ENCODE peak calls at places on chromosomes 1 and 21, in four cellular contexts. V is Peyer's patch, W is ascending aorta, I is coronary artery. O is an unnamed sample.

GRCh38 chr1:106517218-106517617 is 539.3 kb upstream of the PRMT6 start:
- DNase-seq in V (no peak), W (no peak), I (no peak), O (no peak)

GRCh38 chr1:197920345-197921117 is 3.4 kb downstream of the LHX9 start:
- DNase-seq in V (no peak), W (no peak), I (no peak), O (no peak)

GRCh38 chr1:153265457-153265856 is 6.0 kb downstream of the LORICRIN start:
- DNase-seq in V (no peak), W (no peak), I (no peak), O (no peak)

GRCh38 chr1:221724931-221725605 is 16.8 kb downstream of the DUSP10 start:
- DNase-seq in V (no peak), W (no peak), I (no peak), O (no peak)

GRCh38 chr1:174939771-174940545 is 59.8 kb upstream of the CACYBP start:
- DNase-seq in V (no peak), W (no peak), I (no peak), O (no peak)

GRCh38 chr1:211695135-211695816 is 19.9 kb upstream of the NEK2 start:
- DNase-seq in V (peak; percentile 56), W (no peak), I (no peak), O (no peak)

GRCh38 chr1:25616932-25617625 is 488 bp downstream of the MAN1C1 start:
- DNase-seq in V (peak; percentile 53), W (no peak), I (no peak), O (peak; percentile 38)

GRCh38 chr1:229127301-229127700 is 143.6 kb upstream of the RAB4A start:
- DNase-seq in V (no peak), W (no peak), I (no peak), O (peak; percentile 53)

GRCh38 chr21:20551939-20552338 is 446.3 kb upstream of the NCAM2 start:
- DNase-seq in V (no peak), W (no peak), I (no peak), O (no peak)

GRCh38 chr1:186225089-186225488 is 150.0 kb downstream of the TPR start:
- DNase-seq in V (no peak), W (no peak), I (no peak), O (no peak)

GRCh38 chr1:199403421-199404116 is 623.9 kb upstream of the NR5A2 start:
- DNase-seq in V (no peak), W (no peak), I (no peak), O (no peak)

GRCh38 chr1:20110679-20111078 is 8.7 kb downstream of the PLA2G2D start:
- DNase-seq in V (no peak), W (no peak), I (no peak), O (no peak)

GRCh38 chr1:26574690-26575349 is 45.3 kb downstream of the RPS6KA1 start:
- DNase-seq in V (no peak), W (no peak), I (no peak), O (no peak)

GRCh38 chr1:30809514-30810263 is 52.1 kb upstream of the LAPTM5 start:
- DNase-seq in V (no peak), W (no peak), I (no peak), O (no peak)

GRCh38 chr1:19477284-19478240 is 7.8 kb downstream of the CAPZB start:
- DNase-seq in V (peak; percentile 87), W (no peak), I (no peak), O (peak; percentile 68)

GRCh38 chr1:227314014-227314848 is 4.1 kb downstream of the CDC42BPA start:
- DNase-seq in V (no peak), W (no peak), I (no peak), O (no peak)
- H3K4me3 ChIP-seq in V (peak overlapping the region; percentile 70), W (peak overlapping the region; percentile 97), I (peak overlapping the region; percentile 97), O (no peak overlapping the region)

GRCh38 chr1:109252893-109253802 is 3.8 kb downstream of the CELSR2 start:
- DNase-seq in V (no peak), W (peak; percentile 45), I (peak; percentile 75), O (no peak)
- H3K4me3 ChIP-seq in V (no peak overlapping the region), W (peak overlapping the region; percentile 8), I (peak overlapping the region; percentile 60), O (no peak overlapping the region)

DNA sequence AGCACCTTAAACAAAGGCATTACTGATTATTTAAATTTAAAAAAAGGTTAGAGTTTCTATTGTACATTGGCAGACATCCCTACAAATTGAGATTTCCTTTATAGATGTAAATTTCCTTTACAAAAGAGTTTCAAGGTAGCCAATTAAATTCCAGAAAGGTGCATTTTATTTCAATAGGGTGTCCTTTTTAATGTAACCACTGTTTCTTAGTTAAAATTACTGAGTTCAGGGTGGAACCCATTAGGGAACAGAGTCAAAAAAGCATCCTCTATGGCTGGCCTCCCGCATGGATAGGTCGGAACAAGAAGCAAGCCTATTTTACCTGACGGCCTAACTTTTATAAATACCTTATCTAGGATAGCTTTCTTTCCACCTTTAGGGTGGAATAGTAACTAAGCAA is 24.4 kb downstream of the TCP10L start:
- DNase-seq in V (no peak), W (no peak), I (no peak), O (no peak)
- H3K4me3 ChIP-seq in V (no peak overlapping the region), W (no peak overlapping the region), I (no peak overlapping the region), O (no peak overlapping the region)

GRCh38 chr1:204360314-204360713 is 585 bp upstream of the PLEKHA6 start:
- DNase-seq in V (no peak), W (no peak), I (no peak), O (no peak)

GRCh38 chr1:204359474-204360255 is at the start of gene PLEKHA6:
- DNase-seq in V (no peak), W (no peak), I (no peak), O (no peak)

GRCh38 chr1:204358145-204358544 is 1.6 kb downstream of the PLEKHA6 start:
- DNase-seq in V (no peak), W (no peak), I (no peak), O (no peak)

GRCh38 chr1:204358605-204359004 is 1.1 kb downstream of the PLEKHA6 start:
- DNase-seq in V (no peak), W (no peak), I (no peak), O (no peak)

DNA sequence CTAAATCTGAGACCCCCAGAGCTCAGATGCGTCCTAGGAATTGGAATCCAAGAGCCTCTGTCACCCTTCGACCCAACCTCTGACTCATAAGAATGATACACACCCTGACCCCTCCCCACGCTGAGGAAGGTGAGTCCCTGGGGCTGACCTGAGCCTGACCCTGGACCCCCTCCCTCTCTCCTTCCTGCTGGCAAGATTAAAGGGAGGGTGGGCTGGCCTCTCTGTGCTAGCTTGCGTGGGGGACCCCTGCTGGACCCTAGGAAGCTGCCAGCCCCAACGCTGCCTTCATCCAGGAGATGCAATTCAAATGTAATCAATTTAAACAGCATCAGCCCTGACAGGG is 627 bp downstream of the PLEKHA6 start:
- DNase-seq in V (no peak), W (no peak), I (no peak), O (no peak)
- H3K4me3 ChIP-seq in V (no peak overlapping the region), W (no peak overlapping the region), I (no peak overlapping the region), O (no peak overlapping the region)

GRCh38 chr1:45623972-45624371 is at the start of gene CCDC17:
- DNase-seq in V (no peak), W (no peak), I (no peak), O (no peak)
- H3K4me3 ChIP-seq in V (peak within 1 kb of the TSS; percentile 17), W (peak within 1 kb of the TSS; percentile 51), I (peak within 1 kb of the TSS; percentile 32), O (no peak within 1 kb of the TSS)

GRCh38 chr1:150979723-150980056 is 2.4 kb upstream of the ANXA9 start:
- DNase-seq in V (no peak), W (no peak), I (no peak), O (no peak)

GRCh38 chr1:150979007-150979722 is 2.9 kb upstream of the ANXA9 start:
- DNase-seq in V (peak; percentile 96), W (peak; percentile 42), I (peak; percentile 88), O (peak; percentile 81)

GRCh38 chr1:150974580-150975478 is at the start of gene CERS2:
- DNase-seq in V (peak; percentile 90), W (no peak), I (peak; percentile 86), O (peak; percentile 77)

GRCh38 chr1:150976401-150976821 is 1.8 kb upstream of the CERS2 start:
- DNase-seq in V (no peak), W (no peak), I (no peak), O (no peak)

DNA sequence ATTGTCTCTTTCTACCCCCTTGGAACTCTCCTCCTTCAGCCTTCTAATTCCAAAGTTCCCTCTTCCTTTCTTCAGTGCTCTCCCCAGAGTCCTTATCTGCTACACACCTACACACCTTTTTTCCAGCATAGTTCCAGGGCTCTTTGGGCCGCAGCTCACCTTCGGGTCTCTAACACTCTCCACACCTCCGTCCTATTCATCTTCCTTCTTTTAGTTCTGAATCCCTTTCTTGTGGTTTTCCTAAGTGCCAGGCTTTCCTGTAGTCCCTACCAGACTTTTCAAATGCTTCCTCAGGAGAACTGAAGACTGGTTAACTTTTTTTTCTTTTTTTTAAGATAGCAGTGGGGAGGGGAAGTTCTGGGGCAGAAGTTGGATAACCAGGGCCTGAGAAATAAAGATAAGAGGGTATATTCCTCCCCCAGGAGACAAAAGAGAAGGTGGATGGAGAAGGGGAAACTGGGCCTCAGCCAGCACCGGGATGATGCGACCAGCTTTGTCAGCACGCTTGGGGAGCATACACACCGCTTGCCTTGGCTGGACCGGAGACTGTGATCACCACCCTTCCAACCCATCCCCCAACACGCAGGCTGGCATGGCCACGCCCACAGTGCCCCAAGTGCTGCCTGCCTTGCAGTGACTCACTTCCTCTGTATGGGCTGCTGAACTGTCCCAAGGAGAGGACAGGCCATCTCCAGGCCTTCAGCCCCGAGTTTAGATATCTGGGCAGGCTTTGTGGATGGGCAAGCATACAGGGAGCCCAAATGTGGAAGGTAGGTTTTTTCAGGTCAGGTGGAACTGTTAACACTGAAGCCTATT is 2.5 kb upstream of the CERS2 start:
- DNase-seq in V (peak; percentile 95), W (peak; percentile 90), I (peak; percentile 93), O (peak; percentile 73)
- H3K4me3 ChIP-seq in V (no peak overlapping the region), W (no peak overlapping the region), I (peak overlapping the region; percentile 4), O (peak overlapping the region; percentile 55)

O was measured in CD4-positive, CD25-positive, alpha-beta regulatory T cell.